ENCODE peak calls at places on chromosomes 4 and X, in four cellular contexts. Y, U, T and I are unnamed samples. For H3K4me1, the result is how much of the 10 kb centered on the place peaks cover.

GRCh38 chr4:79182209-79182608 is 143.7 kb downstream of the NAA11 start:
- DNase-seq in Y (no peak), U (no peak), T (no peak), I (no peak)

GRCh38 chrX:18146954-18147353 is 73.7 kb downstream of the BEND2 start:
- DNase-seq in Y (no peak), U (no peak), T (peak), I (no peak)

GRCh38 chr4:150173854-150174398 is 95.7 kb downstream of the DCLK2 start:
- DNase-seq in Y (no peak), U (no peak), T (no peak), I (no peak)

GRCh38 chrX:33379839-33380238 is 168.5 kb upstream of the DMD start:
- DNase-seq in Y (no peak), U (no peak), T (peak), I (no peak)

GRCh38 chrX:362937-363620 is 23.6 kb downstream of the PPP2R3B start:
- DNase-seq in Y (no peak), U (no peak), T (no peak), I (peak)

GRCh38 chr4:123107444-123108252 is 185.3 kb upstream of the NUDT6 start:
- DNase-seq in Y (no peak), U (no peak), T (no peak), I (no peak)

GRCh38 chr4:155331478-155331877 is 45.3 kb downstream of the MAP9 start:
- DNase-seq in Y (no peak), U (no peak), T (no peak), I (no peak)

GRCh38 chrX:68843992-68844391 is 15.2 kb downstream of the EFNB1 start:
- DNase-seq in Y (no peak), U (no peak), T (no peak), I (no peak)

GRCh38 chr4:11585506-11585905 is 156.8 kb upstream of the HS3ST1 start:
- DNase-seq in Y (no peak), U (no peak), T (peak), I (no peak)

GRCh38 chrX:66164931-66165330 is 884 bp downstream of the HEPH start:
- DNase-seq in Y (no peak), U (no peak), T (no peak), I (no peak)

GRCh38 chr4:33063238-33063637 is 2343.1 kb downstream of the PCDH7 start:
- DNase-seq in Y (no peak), U (peak), T (peak), I (no peak)

GRCh38 chr4:80098635-80099034 is 25.6 kb upstream of the ANTXR2 start:
- DNase-seq in Y (no peak), U (no peak), T (no peak), I (no peak)

GRCh38 chrX:49278081-49278480 is 8.5 kb downstream of the PPP1R3F start:
- DNase-seq in Y (no peak), U (no peak), T (no peak), I (no peak)

GRCh38 chrX:7059214-7059838 is 88.2 kb upstream of the STS start:
- DNase-seq in Y (no peak), U (no peak), T (no peak), I (no peak)

GRCh38 chr4:106367072-106367471 is 1.5 kb downstream of the GIMD1 start:
- DNase-seq in Y (no peak), U (no peak), T (no peak), I (no peak)

GRCh38 chr4:6340446-6341015 is 70.9 kb downstream of the WFS1 start:
- DNase-seq in Y (no peak), U (no peak), T (no peak), I (peak)

GRCh38 chr4:114807759-114808404 is 209.3 kb downstream of the UGT8 start:
- DNase-seq in Y (no peak), U (peak), T (peak), I (no peak)

GRCh38 chrX:4435905-4436304 is 722.5 kb upstream of the PRKX start:
- DNase-seq in Y (no peak), U (no peak), T (no peak), I (no peak)

GRCh38 chr4:89509708-89510269 is 202.2 kb upstream of the GPRIN3 start:
- DNase-seq in Y (no peak), U (no peak), T (no peak), I (no peak)

GRCh38 chr4:7185487-7186030 is 6.8 kb upstream of the SORCS2 start:
- DNase-seq in Y (no peak), U (no peak), T (no peak), I (no peak)

GRCh38 chrX:150408007-150408406 is 44.9 kb downstream of the MAMLD1 start:
- DNase-seq in Y (no peak), U (no peak), T (no peak), I (no peak)

GRCh38 chr4:185004562-185005208 is 13.6 kb upstream of the HELT start:
- DNase-seq in Y (peak), U (no peak), T (no peak), I (no peak)

GRCh38 chr4:155618183-155618838 is 48.3 kb upstream of the GUCY1A1 start:
- DNase-seq in Y (no peak), U (no peak), T (no peak), I (no peak)

GRCh38 chrX:4239650-4240540 is 526.4 kb upstream of the PRKX start:
- DNase-seq in Y (no peak), U (no peak), T (no peak), I (no peak)

GRCh38 chr4:1171306-1172227 is 816 bp downstream of the SPON2 start:
- DNase-seq in Y (no peak), U (no peak), T (no peak), I (no peak)

GRCh38 chr4:186726440-186727148 is 2.9 kb upstream of the FAT1 start:
- DNase-seq in Y (peak), U (peak), T (peak), I (peak)

GRCh38 chr4:24659241-24659961 is 75.0 kb upstream of the DHX15 start:
- DNase-seq in Y (no peak), U (no peak), T (no peak), I (no peak)

GRCh38 chr4:184503869-184504300 is 29.5 kb upstream of the IRF2 start:
- DNase-seq in Y (no peak), U (peak), T (no peak), I (no peak)

GRCh38 chr4:2248044-2248780 is 6.3 kb upstream of the HAUS3 start:
- DNase-seq in Y (no peak), U (no peak), T (peak), I (no peak)

GRCh38 chr4:16085822-16086221 is 2.0 kb upstream of the PROM1 start:
- DNase-seq in Y (no peak), U (no peak), T (no peak), I (no peak)

GRCh38 chr4:16079046-16079445 is 4.8 kb downstream of the PROM1 start:
- DNase-seq in Y (no peak), U (peak), T (peak), I (no peak)

GRCh38 chr4:16083217-16084191 is at the start of gene PROM1:
- DNase-seq in Y (peak), U (no peak), T (peak), I (peak)

GRCh38 chr4:16082038-16082423 is 1.8 kb downstream of the PROM1 start:
- DNase-seq in Y (no peak), U (no peak), T (no peak), I (no peak)

GRCh38 chr4:16082424-16083216 is 1.2 kb downstream of the PROM1 start:
- DNase-seq in Y (peak), U (peak), T (peak), I (peak)
- H3K4me3 ChIP-seq in Y (peak), U (peak), T (peak), I (peak)

GRCh38 chr4:81722229-81722900 is 250.7 kb upstream of the RASGEF1B start:
- DNase-seq in Y (no peak), U (no peak), T (peak), I (no peak)

GRCh38 chr4:81723044-81723884 is 251.6 kb upstream of the RASGEF1B start:
- DNase-seq in Y (no peak), U (no peak), T (no peak), I (no peak)

GRCh38 chr4:81723927-81724587 is 252.3 kb upstream of the RASGEF1B start:
- DNase-seq in Y (no peak), U (no peak), T (peak), I (no peak)

DNA sequence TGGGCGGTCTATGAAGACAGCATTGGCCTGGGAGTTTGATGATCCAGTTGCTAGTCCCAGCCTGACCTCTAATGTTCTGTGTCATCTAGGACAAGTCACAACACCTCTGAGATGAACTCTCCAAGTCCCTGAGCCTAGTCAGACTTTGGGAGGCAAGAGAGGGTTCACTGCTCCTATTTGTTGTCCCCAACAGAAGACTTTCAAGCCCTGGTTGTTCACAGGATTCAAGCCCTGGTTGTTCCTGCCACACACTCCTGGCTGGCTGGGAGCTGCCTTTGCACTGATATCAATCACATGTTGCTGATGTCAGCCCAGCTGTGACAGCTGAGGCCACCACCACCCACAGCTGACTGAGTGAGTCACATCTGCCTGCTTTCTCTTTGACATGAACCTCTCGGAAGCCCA is 253.2 kb upstream of the RASGEF1B start:
- DNase-seq in Y (peak), U (peak), T (peak), I (peak)
- H3K4me1 ChIP-seq in Y (under half), U (under half), T (under half), I (under half)

GRCh38 chr4:39700500-39700899 is 2.6 kb downstream of the UBE2K start:
- DNase-seq in Y (no peak), U (no peak), T (no peak), I (no peak)
- H3K4me3 ChIP-seq in Y (no peak), U (no peak), T (peak), I (no peak)

GRCh38 chr4:94459462-94460161 is 7.9 kb downstream of the PDLIM5 start:
- DNase-seq in Y (no peak), U (no peak), T (peak), I (no peak)
- H3K4me1 ChIP-seq in Y (under half), U (under half), T (under half), I (under half)

GRCh38 chr4:69829678-69830077 is 30.3 kb downstream of the SULT1E1 start:
- DNase-seq in Y (no peak), U (no peak), T (no peak), I (no peak)

GRCh38 chr4:69831270-69831627 is 28.7 kb downstream of the SULT1E1 start:
- DNase-seq in Y (no peak), U (no peak), T (no peak), I (no peak)

GRCh38 chr4:69830529-69831269 is 29.2 kb downstream of the SULT1E1 start:
- DNase-seq in Y (no peak), U (no peak), T (peak), I (no peak)

GRCh38 chr4:69831646-69832325 is 28.2 kb downstream of the SULT1E1 start:
- DNase-seq in Y (peak), U (no peak), T (peak), I (no peak)

DNA sequence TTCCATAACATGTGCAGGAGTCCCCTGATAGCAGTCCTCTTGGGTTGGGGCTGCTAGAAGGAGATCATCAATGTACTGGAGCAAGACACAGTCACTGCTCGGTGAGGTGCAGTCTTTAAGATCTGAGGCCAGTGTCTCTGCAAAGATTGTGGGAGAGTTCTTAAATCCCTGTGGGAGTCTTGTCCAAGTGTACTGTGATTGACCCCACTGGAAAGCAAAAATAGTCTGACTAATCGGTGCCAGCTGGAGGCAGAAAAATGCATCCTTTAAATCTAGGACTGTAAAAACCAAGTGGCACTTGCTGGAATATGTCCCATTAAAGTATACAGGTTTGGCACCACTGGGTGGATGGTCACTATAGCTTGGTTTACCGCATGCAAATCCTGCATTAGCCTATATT is 31.1 kb downstream of the SULT1E1 start:
- DNase-seq in Y (no peak), U (no peak), T (no peak), I (no peak)
- H3K4me3 ChIP-seq in Y (no peak), U (no peak), T (no peak), I (no peak)

GRCh38 chrX:57929373-57929772 is 19.1 kb upstream of the ZXDA start:
- DNase-seq in Y (no peak), U (peak), T (no peak), I (no peak)
- H3K4me1 ChIP-seq in Y (under half), U (under half), T (under half), I (under half)

GRCh38 chr4:84496356-84497219 is 2.5 kb downstream of the NKX6-1 start:
- DNase-seq in Y (no peak), U (peak), T (no peak), I (no peak)

GRCh38 chr4:84498203-84499026 is 677 bp downstream of the NKX6-1 start:
- DNase-seq in Y (no peak), U (peak), T (peak), I (peak)

GRCh38 chr4:84495448-84496221 is 3.5 kb downstream of the NKX6-1 start:
- DNase-seq in Y (no peak), U (no peak), T (no peak), I (no peak)

GRCh38 chr4:84497835-84498202 is 1.3 kb downstream of the NKX6-1 start:
- DNase-seq in Y (no peak), U (no peak), T (no peak), I (no peak)

GRCh38 chr4:84497220-84497834 is 1.8 kb downstream of the NKX6-1 start:
- DNase-seq in Y (no peak), U (peak), T (no peak), I (peak)
- H3K4me3 ChIP-seq in Y (no peak), U (peak), T (no peak), I (peak)

GRCh38 chrX:151984891-151985290 is 10.4 kb upstream of the GABRE start:
- DNase-seq in Y (no peak), U (no peak), T (no peak), I (no peak)
- H3K4me1 ChIP-seq in Y (under half), U (under half), T (under half), I (under half)

GRCh38 chrX:25022499-25023325 is 6.9 kb upstream of the ARX start:
- DNase-seq in Y (no peak), U (no peak), T (peak), I (no peak)

GRCh38 chrX:25020391-25021131 is 4.8 kb upstream of the ARX start:
- DNase-seq in Y (no peak), U (no peak), T (peak), I (no peak)

GRCh38 chrX:25018682-25019081 is 2.9 kb upstream of the ARX start:
- DNase-seq in Y (no peak), U (no peak), T (no peak), I (no peak)

GRCh38 chrX:25019707-25020390 is 4.1 kb upstream of the ARX start:
- DNase-seq in Y (no peak), U (no peak), T (no peak), I (no peak)

GRCh38 chrX:25021132-25021498 is 5.3 kb upstream of the ARX start:
- DNase-seq in Y (no peak), U (no peak), T (no peak), I (no peak)
- H3K4me3 ChIP-seq in Y (no peak), U (no peak), T (no peak), I (no peak)

GRCh38 chrX:2707334-2707760 is 16.3 kb downstream of the CD99 start:
- DNase-seq in Y (peak), U (peak), T (peak), I (peak)
- H3K4me1 ChIP-seq in Y (half or more), U (under half), T (under half), I (under half)